ENCODE peak calls at places on chromosomes 1 and 21, in seven cellular contexts. I, X, A, M, V, F and S are unnamed samples.

GRCh38 chr1:232695626-232696025 is 65.7 kb upstream of the SIPA1L2 start:
- DNase-seq in I (no peak), X (no peak), A (no peak), M (peak; percentile 61), V (no peak), F (no peak), S (no peak)

GRCh38 chr1:30376054-30376453 is 347.3 kb downstream of the MATN1 start:
- DNase-seq in I (no peak), X (no peak), A (no peak), M (no peak), V (no peak), F (no peak), S (no peak)

GRCh38 chr1:213605732-213606131 is 382.0 kb upstream of the PROX1 start:
- DNase-seq in I (no peak), X (no peak), A (no peak), M (no peak), V (no peak), F (no peak), S (no peak)

GRCh38 chr1:12001996-12002493 is 17.3 kb upstream of the MIIP start:
- DNase-seq in I (no peak), X (no peak), A (no peak), M (no peak), V (no peak), F (peak; percentile 42), S (no peak)

GRCh38 chr1:44962729-44963128 is 23.7 kb downstream of the EIF2B3 start:
- DNase-seq in I (no peak), X (no peak), A (no peak), M (no peak), V (no peak), F (no peak), S (no peak)

GRCh38 chr1:54955359-54955758 is 25.1 kb upstream of the TMEM61 start:
- DNase-seq in I (no peak), X (no peak), A (no peak), M (peak; percentile 89), V (no peak), F (peak; percentile 42), S (no peak)

GRCh38 chr1:169568497-169568896 is 17.8 kb downstream of the F5 start:
- DNase-seq in I (no peak), X (no peak), A (no peak), M (no peak), V (no peak), F (no peak), S (no peak)

GRCh38 chr1:44212355-44213221 is 683 bp upstream of the DMAP1 start:
- DNase-seq in I (no peak), X (peak; percentile 64), A (no peak), M (no peak), V (no peak), F (no peak), S (no peak)

GRCh38 chr21:41715649-41716321 is 51.1 kb downstream of the RIPK4 start:
- DNase-seq in I (peak; percentile 86), X (no peak), A (no peak), M (no peak), V (peak; percentile 70), F (no peak), S (no peak)

GRCh38 chr1:224340711-224341384 is 10.9 kb upstream of the NVL start:
- DNase-seq in I (peak; percentile 61), X (peak; percentile 37), A (no peak), M (no peak), V (peak; percentile 65), F (no peak), S (peak; percentile 28)
- H3K4me3 ChIP-seq in I (peak overlapping the region; percentile 33), X (peak overlapping the region; percentile 59), A (peak overlapping the region; percentile 41), M (peak overlapping the region; percentile 58), V (peak overlapping the region; percentile 52), F (peak overlapping the region; percentile 64), S (peak overlapping the region; percentile 48)

DNA sequence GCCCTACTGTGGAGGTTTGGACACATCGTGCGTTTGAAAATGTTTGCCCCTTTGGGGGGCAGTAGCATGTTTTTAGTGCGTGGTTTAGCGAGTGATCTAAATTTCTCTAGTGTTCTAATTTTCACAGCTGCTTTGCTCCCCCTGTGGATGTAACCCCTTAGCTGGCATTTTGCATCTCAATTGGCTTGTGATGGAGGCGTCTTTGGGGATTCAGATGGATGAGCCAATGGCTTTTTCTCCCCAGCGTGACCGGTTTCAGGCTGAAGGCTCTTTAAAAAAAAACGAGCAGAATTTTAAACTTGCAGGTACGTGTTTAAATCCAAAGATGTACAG is 842 bp downstream of the CDC7 start:
- DNase-seq in I (no peak), X (peak; percentile 62), A (no peak), M (peak; percentile 59), V (no peak), F (peak; percentile 40), S (no peak)
- TF ChIP-seq CTCF in I (no peak), X (no peak), A (no peak), M (no peak), V (no peak), F (no peak), S (no peak)

GRCh38 chr1:58477390-58477789 is 69.1 kb downstream of the OMA1 start:
- DNase-seq in I (no peak), X (no peak), A (no peak), M (no peak), V (no peak), F (peak; percentile 5), S (no peak)

GRCh38 chr1:58487002-58487401 is 59.5 kb downstream of the OMA1 start:
- DNase-seq in I (no peak), X (no peak), A (no peak), M (no peak), V (no peak), F (no peak), S (no peak)

GRCh38 chr1:58476179-58476578 is 70.3 kb downstream of the OMA1 start:
- DNase-seq in I (no peak), X (no peak), A (no peak), M (no peak), V (no peak), F (no peak), S (no peak)

DNA sequence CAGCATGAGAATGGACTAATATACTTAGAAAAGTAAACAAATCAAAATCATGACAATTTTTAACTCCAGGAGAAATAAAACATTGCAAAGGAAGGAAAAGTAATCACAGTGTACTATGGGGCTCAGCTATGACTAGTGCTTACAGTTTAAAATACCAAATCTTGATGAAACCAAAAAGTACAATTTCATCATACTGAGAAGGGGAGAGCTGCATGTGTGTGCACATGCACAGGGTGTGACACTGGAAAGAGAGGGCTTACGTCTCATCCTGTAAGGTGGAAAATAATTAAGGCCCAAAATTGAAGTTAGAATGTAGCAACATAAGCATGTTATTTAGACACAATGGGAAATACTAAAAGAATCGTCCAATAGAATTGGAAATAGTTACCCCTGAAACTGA is 64.6 kb downstream of the OMA1 start:
- DNase-seq in I (no peak), X (no peak), A (no peak), M (no peak), V (no peak), F (no peak), S (no peak)
- H3K4me3 ChIP-seq in I (no peak overlapping the region), X (no peak overlapping the region), A (no peak overlapping the region), M (no peak overlapping the region), V (no peak overlapping the region), F (no peak overlapping the region), S (no peak overlapping the region)

GRCh38 chr1:65063025-65063424 is 85.0 kb upstream of the AK4 start:
- DNase-seq in I (no peak), X (peak; percentile 17), A (no peak), M (no peak), V (no peak), F (no peak), S (no peak)
- TF ChIP-seq CTCF in I (peak; percentile 28), X (peak; percentile 12), A (no peak), M (no peak), V (peak; percentile 33), F (no peak), S (peak; percentile 51)

DNA sequence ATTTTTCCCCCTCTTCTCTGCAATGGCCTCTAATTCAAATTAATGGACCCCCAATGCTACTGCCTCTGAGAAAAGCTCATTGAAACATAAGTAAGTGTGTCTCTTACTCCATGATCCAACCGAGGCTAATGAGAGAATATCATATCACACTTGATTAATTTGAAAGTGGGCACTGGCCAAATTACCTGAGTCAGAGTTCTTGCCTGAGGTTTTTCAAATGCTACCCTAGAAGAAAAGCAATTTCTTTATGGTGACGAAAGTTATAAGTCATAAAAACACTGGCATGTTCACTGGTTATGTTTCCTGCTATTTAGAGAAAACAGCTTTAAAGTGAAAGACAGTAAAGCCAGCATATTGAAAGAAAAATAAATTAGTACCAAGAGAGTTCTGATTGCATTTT is 368.8 kb upstream of the TMPRSS15 start:
- DNase-seq in I (no peak), X (no peak), A (no peak), M (peak; percentile 3), V (no peak), F (peak; percentile 61), S (no peak)
- H3K4me3 ChIP-seq in I (no peak overlapping the region), X (no peak overlapping the region), A (no peak overlapping the region), M (no peak overlapping the region), V (no peak overlapping the region), F (no peak overlapping the region), S (no peak overlapping the region)

DNA sequence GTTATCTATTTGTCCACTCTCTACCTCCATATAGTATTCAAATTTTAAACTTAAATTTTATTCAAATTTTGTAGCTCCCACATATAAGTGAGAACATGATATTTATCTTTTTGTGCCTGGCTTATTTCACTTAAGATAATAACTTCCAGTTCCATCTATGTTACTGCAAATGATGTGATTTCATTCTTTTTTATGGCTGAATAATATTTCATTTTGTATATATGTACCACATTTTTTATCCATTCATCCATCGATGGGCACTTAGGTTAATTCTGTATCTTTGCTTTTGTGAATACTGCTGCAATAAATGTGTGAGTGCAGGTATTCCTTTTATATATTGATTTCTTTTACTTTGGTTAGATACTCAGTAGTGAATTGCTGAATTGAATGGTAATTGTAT is 2.1 kb downstream of the DNAH14 start:
- DNase-seq in I (no peak), X (no peak), A (no peak), M (no peak), V (no peak), F (no peak), S (no peak)
- TF ChIP-seq CTCF in I (no peak), X (no peak), A (no peak), M (no peak), V (no peak), F (no peak), S (no peak)

DNA sequence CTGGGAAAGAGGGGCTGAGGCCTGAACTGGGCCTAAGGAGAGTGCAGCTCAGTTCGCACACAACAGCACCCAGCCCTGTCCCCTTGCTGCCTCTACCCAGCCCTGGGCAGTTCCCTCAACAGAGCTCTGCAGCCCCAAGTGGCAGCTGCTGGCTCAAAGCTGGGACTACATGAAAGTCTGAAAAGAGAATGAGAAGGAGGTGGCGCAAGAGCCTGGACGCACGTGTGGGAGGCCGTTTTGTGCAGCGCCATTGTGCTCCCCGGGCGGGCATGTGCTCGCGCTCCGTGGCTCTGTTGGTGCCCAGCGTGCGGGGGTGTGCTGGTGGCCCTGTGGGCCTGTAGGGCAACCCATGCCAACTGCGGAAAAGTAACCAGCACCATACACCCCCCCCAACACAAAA is 10.3 kb downstream of the GPR37L1 start:
- DNase-seq in I (no peak), X (no peak), A (peak; percentile 49), M (no peak), V (no peak), F (no peak), S (no peak)
- H3K4me3 ChIP-seq in I (no peak overlapping the region), X (no peak overlapping the region), A (no peak overlapping the region), M (no peak overlapping the region), V (no peak overlapping the region), F (no peak overlapping the region), S (no peak overlapping the region)